ENCODE peak calls at places on chromosomes 4 and X, in five cellular contexts. W, J, D, C and X are unnamed samples.

GRCh38 chr4:148834804-148835598 is 392.8 kb upstream of the NR3C2 start:
- DNase-seq in D (no peak), C (peak; percentile 41), W (no peak), J (peak; percentile 19), X (peak; percentile 8)

GRCh38 chr4:8191136-8191747 is 7.8 kb upstream of the SH3TC1 start:
- DNase-seq in D (no peak), J (peak; percentile 58), C (no peak), W (no peak), X (no peak)

GRCh38 chrX:41695464-41695863 is 6.7 kb downstream of the GPR34 start:
- DNase-seq in D (no peak), C (no peak), J (no peak), W (peak; percentile 33), X (no peak)

GRCh38 chrX:107448625-107449468 is 605 bp upstream of the FRMPD3 start:
- DNase-seq in D (no peak), J (no peak), W (no peak), C (no peak), X (no peak)

GRCh38 chr4:121397434-121397833 is 16.6 kb upstream of the QRFPR start:
- DNase-seq in D (no peak), J (no peak), C (no peak), W (no peak), X (no peak)

GRCh38 chr4:55378617-55379467 is 16.9 kb upstream of the TMEM165 start:
- DNase-seq in D (no peak), W (no peak), J (peak; percentile 68), C (no peak), X (no peak)

GRCh38 chr4:958836-959337 is 14.5 kb downstream of the DGKQ start:
- DNase-seq in D (no peak), C (no peak), W (no peak), J (no peak), X (no peak)

GRCh38 chrX:152658302-152658701 is 20.6 kb downstream of the GABRQ start:
- DNase-seq in C (no peak), J (no peak), D (no peak), W (no peak), X (no peak)

GRCh38 chrX:48794993-48795501 is 6.8 kb upstream of the HDAC6 start:
- DNase-seq in J (no peak), D (no peak), C (peak; percentile 35), W (peak; percentile 3), X (peak; percentile 49)

GRCh38 chr4:89222171-89222570 is 85.4 kb downstream of the GPRIN3 start:
- DNase-seq in W (no peak), D (no peak), J (peak; percentile 67), C (no peak), X (peak; percentile 2)

GRCh38 chrX:117771384-117771783 is 345.2 kb downstream of the KLHL13 start:
- DNase-seq in D (no peak), C (no peak), W (no peak), J (no peak), X (no peak)